ENCODE peak calls at places on chromosome 7, in eight cellular contexts. F, J, L, U, K, D, S and P are unnamed samples.

GRCh38 chr7:36167403-36168050 is 14.5 kb downstream of the EEPD1 start:
- DNase-seq in F (no peak), J (no peak), L (no peak), U (no peak), K (no peak), D (no peak), S (no peak), P (no peak)

GRCh38 chr7:29471444-29472138 is 92.0 kb upstream of the PRR15 start:
- DNase-seq in F (no peak), J (peak), L (no peak), U (no peak), K (no peak), D (no peak), S (no peak), P (no peak)

GRCh38 chr7:118352854-118353453 is 128.4 kb downstream of the ANKRD7 start:
- DNase-seq in F (peak), J (peak), L (no peak), U (peak), K (no peak), D (no peak), S (no peak), P (no peak)

GRCh38 chr7:41107938-41108448 is 594.9 kb downstream of the INHBA start:
- DNase-seq in F (peak), J (peak), L (no peak), U (no peak), K (no peak), D (no peak), S (no peak), P (no peak)

GRCh38 chr7:31958216-31958615 is 112.0 kb downstream of the PDE1C start:
- DNase-seq in F (peak), J (no peak), L (no peak), U (no peak), K (no peak), D (no peak), S (no peak), P (no peak)

GRCh38 chr7:29879609-29880008 is 73.3 kb downstream of the WIPF3 start:
- DNase-seq in F (peak), J (no peak), L (no peak), U (no peak), K (no peak), D (no peak), S (no peak), P (no peak)

GRCh38 chr7:124328774-124329173 is 295.9 kb upstream of the TMEM229A start:
- DNase-seq in F (no peak), J (no peak), L (no peak), U (no peak), K (no peak), D (no peak), S (no peak), P (no peak)

GRCh38 chr7:51263631-51264484 is 52.8 kb downstream of the COBL start:
- DNase-seq in F (no peak), J (no peak), L (no peak), U (no peak), K (no peak), D (peak), S (no peak), P (no peak)